ENCODE peak calls at places on chromosomes 3 and 15, in nine cellular contexts. L, A, I, S, B, M, D, J and W are unnamed samples.

GRCh38 chr15:47066386-47066785 is 650.9 kb upstream of the SEMA6D start:
- DNase-seq in L (no peak), A (no peak), I (no peak), S (no peak), B (no peak), M (peak; percentile 58), D (peak; percentile 3), J (no peak), W (no peak)

GRCh38 chr3:42703695-42704025 is 1.1 kb upstream of the HHATL start:
- DNase-seq in L (no peak), A (no peak), I (no peak), S (no peak), B (no peak), M (no peak), D (no peak), J (no peak), W (no peak)

GRCh38 chr15:83559310-83559966 is 94.5 kb upstream of the ADAMTSL3 start:
- DNase-seq in L (peak; percentile 64), A (peak; percentile 65), I (peak; percentile 86), S (peak; percentile 14), B (no peak), M (peak; percentile 82), D (peak; percentile 75), J (peak; percentile 56), W (peak; percentile 42)

GRCh38 chr3:119690043-119690656 is 12.7 kb upstream of the CFAP91 start:
- DNase-seq in L (no peak), A (no peak), I (no peak), S (no peak), B (no peak), M (peak; percentile 54), D (peak; percentile 54), J (peak; percentile 26), W (no peak)

GRCh38 chr3:194728986-194729385 is 43.3 kb downstream of the FAM43A start:
- DNase-seq in L (no peak), A (no peak), I (no peak), S (no peak), B (no peak), M (no peak), D (no peak), J (no peak), W (no peak)

GRCh38 chr15:83571820-83572707 is 81.9 kb upstream of the ADAMTSL3 start:
- DNase-seq in L (no peak), A (peak; percentile 20), I (peak; percentile 86), S (no peak), B (no peak), M (peak; percentile 43), D (peak; percentile 53), J (peak; percentile 25), W (peak; percentile 9)

GRCh38 chr3:101857279-101857678 is 8.0 kb downstream of the NFKBIZ start:
- DNase-seq in L (no peak), A (no peak), I (no peak), S (no peak), B (no peak), M (no peak), D (no peak), J (no peak), W (no peak)

GRCh38 chr3:792651-793050 is 300.2 kb upstream of the CNTN6 start:
- DNase-seq in L (no peak), A (no peak), I (no peak), S (no peak), B (no peak), M (no peak), D (no peak), J (no peak), W (no peak)

GRCh38 chr15:65869954-65870871 is 922 bp downstream of the RAB11A start:
- DNase-seq in L (peak; percentile 53), A (peak; percentile 6), I (peak; percentile 65), S (peak; percentile 21), B (peak; percentile 2), M (peak; percentile 67), D (peak; percentile 87), J (peak; percentile 8), W (no peak)

GRCh38 chr3:127689266-127689860 is 16.6 kb downstream of the ABTB1 start:
- DNase-seq in L (no peak), A (no peak), I (no peak), S (no peak), B (no peak), M (no peak), D (no peak), J (no peak), W (no peak)

GRCh38 chr3:25747033-25747432 is 36.2 kb downstream of the NGLY1 start:
- DNase-seq in L (no peak), A (no peak), I (no peak), S (no peak), B (no peak), M (no peak), D (no peak), J (no peak), W (no peak)

GRCh38 chr3:73072634-73073033 is 11.2 kb downstream of the EBLN2 start:
- DNase-seq in L (no peak), A (no peak), I (no peak), S (no peak), B (no peak), M (peak; percentile 58), D (no peak), J (no peak), W (no peak)

GRCh38 chr3:13420817-13421755 is 964 bp upstream of the NUP210 start:
- DNase-seq in L (no peak), A (peak; percentile 78), I (no peak), S (no peak), B (peak; percentile 85), M (no peak), D (no peak), J (no peak), W (no peak)

GRCh38 chr3:167030059-167030458 is 350.0 kb downstream of the ZBBX start:
- DNase-seq in L (no peak), A (no peak), I (no peak), S (no peak), B (no peak), M (no peak), D (no peak), J (no peak), W (no peak)

GRCh38 chr15:64305261-64305660 is 50.7 kb downstream of the CSNK1G1 start:
- DNase-seq in L (no peak), A (no peak), I (no peak), S (no peak), B (no peak), M (no peak), D (peak; percentile 36), J (no peak), W (no peak)

GRCh38 chr15:27993996-27994775 is 104.9 kb downstream of the OCA2 start:
- DNase-seq in L (no peak), A (no peak), I (peak; percentile 75), S (peak; percentile 4), B (no peak), M (no peak), D (no peak), J (no peak), W (no peak)

GRCh38 chr15:51647128-51647562 is 24.6 kb upstream of the DMXL2 start:
- DNase-seq in L (no peak), A (no peak), I (peak; percentile 15), S (peak; percentile 51), B (no peak), M (peak; percentile 97), D (peak; percentile 42), J (peak; percentile 63), W (peak; percentile 38)

GRCh38 chr15:76391847-76392246 is 55.3 kb downstream of the ISL2 start:
- DNase-seq in L (no peak), A (no peak), I (peak; percentile 6), S (no peak), B (no peak), M (no peak), D (no peak), J (peak; percentile 22), W (no peak)

GRCh38 chr15:59138243-59138642 is 33.3 kb downstream of the CCNB2 start:
- DNase-seq in L (peak; percentile 20), A (peak; percentile 73), I (peak; percentile 9), S (peak; percentile 1), B (peak; percentile 39), M (peak; percentile 86), D (peak; percentile 80), J (no peak), W (no peak)

GRCh38 chr3:128787256-128788253 is 61.6 kb downstream of the RAB7A start:
- DNase-seq in L (peak; percentile 13), A (no peak), I (peak; percentile 47), S (no peak), B (no peak), M (peak; percentile 35), D (peak; percentile 46), J (no peak), W (no peak)

GRCh38 chr3:126466886-126467610 is 8.6 kb downstream of the ZXDC start:
- DNase-seq in L (no peak), A (no peak), I (no peak), S (no peak), B (no peak), M (no peak), D (no peak), J (no peak), W (no peak)

GRCh38 chr15:32993285-32993684 is 201.2 kb downstream of the FMN1 start:
- DNase-seq in L (no peak), A (no peak), I (no peak), S (no peak), B (no peak), M (peak; percentile 18), D (peak; percentile 7), J (no peak), W (no peak)

GRCh38 chr3:44045476-44046275 is 196.0 kb upstream of the TOPAZ1 start:
- DNase-seq in L (no peak), A (peak; percentile 75), I (no peak), S (peak; percentile 75), B (no peak), M (peak; percentile 85), D (peak; percentile 1), J (no peak), W (no peak)

GRCh38 chr3:59607628-59608027 is 557.8 kb upstream of the CFAP20DC start:
- DNase-seq in L (no peak), A (no peak), I (peak; percentile 30), S (peak; percentile 65), B (no peak), M (peak; percentile 1), D (no peak), J (peak; percentile 22), W (peak; percentile 0)

GRCh38 chr15:58546635-58547627 is 115.1 kb downstream of the LIPC start:
- DNase-seq in L (no peak), A (no peak), I (no peak), S (no peak), B (no peak), M (peak; percentile 95), D (peak; percentile 85), J (peak; percentile 35), W (peak; percentile 51)

GRCh38 chr15:80844011-80844732 is 65.0 kb downstream of the CEMIP start:
- DNase-seq in L (no peak), A (no peak), I (no peak), S (no peak), B (no peak), M (no peak), D (no peak), J (peak; percentile 38), W (peak; percentile 28)

GRCh38 chr3:141845407-141846049 is 30.9 kb upstream of the ATP1B3 start:
- DNase-seq in L (no peak), A (no peak), I (no peak), S (no peak), B (no peak), M (no peak), D (peak; percentile 37), J (no peak), W (no peak)

GRCh38 chr15:59933607-59934006 is 70.5 kb upstream of the FOXB1 start:
- DNase-seq in L (no peak), A (no peak), I (no peak), S (no peak), B (no peak), M (no peak), D (no peak), J (no peak), W (no peak)

GRCh38 chr3:181581651-181582050 is 130.1 kb upstream of the SOX2 start:
- DNase-seq in L (no peak), A (no peak), I (no peak), S (no peak), B (no peak), M (no peak), D (no peak), J (no peak), W (no peak)